ENCODE peak calls at places on chromosomes 7 and 10, in ten cellular contexts. One of them, this sample, is unnamed.

GRCh38 chr7:2450198-2451107 is 25.7 kb downstream of the GRIFIN start:
- DNase-seq in DMS153: no peak
- DNase-seq in fibroblast of pulmonary artery: no peak
- DNase-seq in AG08396: no peak
- DNase-seq in non-pigmented ciliary epithelial cell: no peak
- DNase-seq in AG04449: no peak
- DNase-seq in EL: no peak
- DNase-seq in HCEC 1CT: no peak
- DNase-seq in KBM-7: no peak
- DNase-seq in AG20443: peak; percentile 4
- DNase-seq in this sample: no peak

GRCh38 chr7:156950381-156950858 is 908 bp downstream of the NOM1 start:
- DNase-seq in DMS153: no peak
- DNase-seq in fibroblast of pulmonary artery: peak; percentile 10
- DNase-seq in AG08396: no peak
- DNase-seq in non-pigmented ciliary epithelial cell: no peak
- DNase-seq in AG04449: no peak
- DNase-seq in EL: peak; percentile 26
- DNase-seq in HCEC 1CT: peak; percentile 7
- DNase-seq in KBM-7: peak; percentile 50
- DNase-seq in AG20443: no peak
- DNase-seq in this sample: no peak

GRCh38 chr10:34612446-34612845 is 202.7 kb downstream of the PARD3 start:
- DNase-seq in DMS153: no peak
- DNase-seq in fibroblast of pulmonary artery: peak; percentile 42
- DNase-seq in AG08396: no peak
- DNase-seq in non-pigmented ciliary epithelial cell: no peak
- DNase-seq in AG04449: no peak
- DNase-seq in EL: peak; percentile 58
- DNase-seq in HCEC 1CT: no peak
- DNase-seq in KBM-7: no peak
- DNase-seq in AG20443: no peak
- DNase-seq in this sample: no peak

GRCh38 chr7:135773451-135773850 is 24.8 kb upstream of the FAM180A start:
- DNase-seq in DMS153: peak; percentile 74
- DNase-seq in fibroblast of pulmonary artery: no peak
- DNase-seq in AG08396: no peak
- DNase-seq in non-pigmented ciliary epithelial cell: no peak
- DNase-seq in AG04449: no peak
- DNase-seq in EL: no peak
- DNase-seq in HCEC 1CT: no peak
- DNase-seq in KBM-7: no peak
- DNase-seq in AG20443: no peak
- DNase-seq in this sample: peak; percentile 32

GRCh38 chr7:94400643-94401042 is 5.9 kb downstream of the COL1A2 start:
- DNase-seq in DMS153: no peak
- DNase-seq in fibroblast of pulmonary artery: peak; percentile 13
- DNase-seq in AG08396: no peak
- DNase-seq in non-pigmented ciliary epithelial cell: no peak
- DNase-seq in AG04449: no peak
- DNase-seq in EL: peak; percentile 51
- DNase-seq in HCEC 1CT: no peak
- DNase-seq in KBM-7: no peak
- DNase-seq in AG20443: no peak
- DNase-seq in this sample: no peak

GRCh38 chr7:116429986-116430619 is 69.4 kb upstream of the CAV2 start:
- DNase-seq in DMS153: no peak
- DNase-seq in fibroblast of pulmonary artery: no peak
- DNase-seq in AG08396: no peak
- DNase-seq in non-pigmented ciliary epithelial cell: no peak
- DNase-seq in AG04449: no peak
- DNase-seq in EL: no peak
- DNase-seq in HCEC 1CT: no peak
- DNase-seq in KBM-7: no peak
- DNase-seq in AG20443: no peak
- DNase-seq in this sample: no peak

GRCh38 chr7:91945476-91945875 is 4.8 kb downstream of the AKAP9 start:
- DNase-seq in DMS153: no peak
- DNase-seq in fibroblast of pulmonary artery: peak; percentile 87
- DNase-seq in AG08396: peak; percentile 53
- DNase-seq in non-pigmented ciliary epithelial cell: peak; percentile 55
- DNase-seq in AG04449: peak; percentile 24
- DNase-seq in EL: peak; percentile 61
- DNase-seq in HCEC 1CT: peak; percentile 84
- DNase-seq in KBM-7: no peak
- DNase-seq in AG20443: peak; percentile 65
- DNase-seq in this sample: peak; percentile 50

GRCh38 chr10:133133471-133134231 is 26.4 kb upstream of the KNDC1 start:
- DNase-seq in DMS153: no peak
- DNase-seq in fibroblast of pulmonary artery: no peak
- DNase-seq in AG08396: no peak
- DNase-seq in non-pigmented ciliary epithelial cell: no peak
- DNase-seq in AG04449: no peak
- DNase-seq in EL: no peak
- DNase-seq in HCEC 1CT: no peak
- DNase-seq in KBM-7: no peak
- DNase-seq in AG20443: no peak
- DNase-seq in this sample: no peak

GRCh38 chr10:72257051-72257892 is 16.5 kb upstream of the DDIT4 start:
- DNase-seq in DMS153: no peak
- DNase-seq in fibroblast of pulmonary artery: peak; percentile 41
- DNase-seq in AG08396: no peak
- DNase-seq in non-pigmented ciliary epithelial cell: no peak
- DNase-seq in AG04449: no peak
- DNase-seq in EL: no peak
- DNase-seq in HCEC 1CT: no peak
- DNase-seq in KBM-7: peak; percentile 92
- DNase-seq in AG20443: no peak
- DNase-seq in this sample: no peak

GRCh38 chr7:36600869-36601530 is 123.3 kb downstream of the AOAH start:
- DNase-seq in DMS153: peak; percentile 50
- DNase-seq in fibroblast of pulmonary artery: peak; percentile 43
- DNase-seq in AG08396: no peak
- DNase-seq in non-pigmented ciliary epithelial cell: peak; percentile 40
- DNase-seq in AG04449: peak; percentile 4
- DNase-seq in EL: peak; percentile 65
- DNase-seq in HCEC 1CT: peak; percentile 51
- DNase-seq in KBM-7: no peak
- DNase-seq in AG20443: no peak
- DNase-seq in this sample: peak; percentile 56

GRCh38 chr7:131476740-131477139 is 79.7 kb downstream of the PODXL start:
- DNase-seq in DMS153: no peak
- DNase-seq in fibroblast of pulmonary artery: no peak
- DNase-seq in AG08396: no peak
- DNase-seq in non-pigmented ciliary epithelial cell: no peak
- DNase-seq in AG04449: no peak
- DNase-seq in EL: no peak
- DNase-seq in HCEC 1CT: no peak
- DNase-seq in KBM-7: no peak
- DNase-seq in AG20443: no peak
- DNase-seq in this sample: no peak

GRCh38 chr10:69815099-69815498 is 13.4 kb downstream of the COL13A1 start:
- DNase-seq in DMS153: no peak
- DNase-seq in fibroblast of pulmonary artery: no peak
- DNase-seq in AG08396: no peak
- DNase-seq in non-pigmented ciliary epithelial cell: no peak
- DNase-seq in AG04449: no peak
- DNase-seq in EL: no peak
- DNase-seq in HCEC 1CT: no peak
- DNase-seq in KBM-7: no peak
- DNase-seq in AG20443: no peak
- DNase-seq in this sample: no peak

GRCh38 chr7:121510302-121510701 is 114.2 kb upstream of the FAM3C start:
- DNase-seq in DMS153: no peak
- DNase-seq in fibroblast of pulmonary artery: no peak
- DNase-seq in AG08396: no peak
- DNase-seq in non-pigmented ciliary epithelial cell: no peak
- DNase-seq in AG04449: no peak
- DNase-seq in EL: no peak
- DNase-seq in HCEC 1CT: no peak
- DNase-seq in KBM-7: peak; percentile 27
- DNase-seq in AG20443: no peak
- DNase-seq in this sample: peak; percentile 70

GRCh38 chr7:154430640-154431039 is 378.4 kb downstream of the DPP6 start:
- DNase-seq in DMS153: no peak
- DNase-seq in fibroblast of pulmonary artery: no peak
- DNase-seq in AG08396: no peak
- DNase-seq in non-pigmented ciliary epithelial cell: no peak
- DNase-seq in AG04449: no peak
- DNase-seq in EL: no peak
- DNase-seq in HCEC 1CT: no peak
- DNase-seq in KBM-7: no peak
- DNase-seq in AG20443: no peak
- DNase-seq in this sample: no peak

GRCh38 chr7:135801045-135801693 is 52.6 kb upstream of the FAM180A start:
- DNase-seq in DMS153: peak; percentile 42
- DNase-seq in fibroblast of pulmonary artery: peak; percentile 82
- DNase-seq in AG08396: peak; percentile 64
- DNase-seq in non-pigmented ciliary epithelial cell: peak; percentile 30
- DNase-seq in AG04449: peak; percentile 5
- DNase-seq in EL: peak; percentile 57
- DNase-seq in HCEC 1CT: peak; percentile 68
- DNase-seq in KBM-7: peak; percentile 75
- DNase-seq in AG20443: peak; percentile 82
- DNase-seq in this sample: peak; percentile 83

GRCh38 chr10:5560142-5560843 is 35.5 kb downstream of the CALML3 start:
- DNase-seq in DMS153: no peak
- DNase-seq in fibroblast of pulmonary artery: no peak
- DNase-seq in AG08396: no peak
- DNase-seq in non-pigmented ciliary epithelial cell: no peak
- DNase-seq in AG04449: no peak
- DNase-seq in EL: no peak
- DNase-seq in HCEC 1CT: no peak
- DNase-seq in KBM-7: no peak
- DNase-seq in AG20443: no peak
- DNase-seq in this sample: no peak

GRCh38 chr10:62870866-62871265 is 54.7 kb upstream of the EGR2 start:
- DNase-seq in DMS153: no peak
- DNase-seq in fibroblast of pulmonary artery: no peak
- DNase-seq in AG08396: no peak
- DNase-seq in non-pigmented ciliary epithelial cell: no peak
- DNase-seq in AG04449: no peak
- DNase-seq in EL: no peak
- DNase-seq in HCEC 1CT: no peak
- DNase-seq in KBM-7: no peak
- DNase-seq in AG20443: no peak
- DNase-seq in this sample: no peak

GRCh38 chr10:132460071-132460470 is 63.1 kb downstream of the PWWP2B start:
- DNase-seq in DMS153: no peak
- DNase-seq in fibroblast of pulmonary artery: no peak
- DNase-seq in AG08396: no peak
- DNase-seq in non-pigmented ciliary epithelial cell: no peak
- DNase-seq in AG04449: no peak
- DNase-seq in EL: no peak
- DNase-seq in HCEC 1CT: no peak
- DNase-seq in KBM-7: no peak
- DNase-seq in AG20443: no peak
- DNase-seq in this sample: no peak

GRCh38 chr10:43217563-43218205 is 49.2 kb downstream of the RASGEF1A start:
- DNase-seq in DMS153: no peak
- DNase-seq in fibroblast of pulmonary artery: no peak
- DNase-seq in AG08396: no peak
- DNase-seq in non-pigmented ciliary epithelial cell: no peak
- DNase-seq in AG04449: no peak
- DNase-seq in EL: no peak
- DNase-seq in HCEC 1CT: no peak
- DNase-seq in KBM-7: no peak
- DNase-seq in AG20443: no peak
- DNase-seq in this sample: no peak

GRCh38 chr10:12873172-12873571 is 128.3 kb downstream of the CCDC3 start:
- DNase-seq in DMS153: no peak
- DNase-seq in fibroblast of pulmonary artery: no peak
- DNase-seq in AG08396: no peak
- DNase-seq in non-pigmented ciliary epithelial cell: no peak
- DNase-seq in AG04449: no peak
- DNase-seq in EL: no peak
- DNase-seq in HCEC 1CT: no peak
- DNase-seq in KBM-7: no peak
- DNase-seq in AG20443: no peak
- DNase-seq in this sample: no peak

GRCh38 chr10:89759531-89759930 is 58.1 kb downstream of the KIF20B start:
- DNase-seq in DMS153: no peak
- DNase-seq in fibroblast of pulmonary artery: no peak
- DNase-seq in AG08396: no peak
- DNase-seq in non-pigmented ciliary epithelial cell: no peak
- DNase-seq in AG04449: no peak
- DNase-seq in EL: no peak
- DNase-seq in HCEC 1CT: no peak
- DNase-seq in KBM-7: no peak
- DNase-seq in AG20443: no peak
- DNase-seq in this sample: no peak

GRCh38 chr7:107119376-107120100 is 49.3 kb upstream of the HBP1 start:
- DNase-seq in DMS153: no peak
- DNase-seq in fibroblast of pulmonary artery: no peak
- DNase-seq in AG08396: no peak
- DNase-seq in non-pigmented ciliary epithelial cell: no peak
- DNase-seq in AG04449: no peak
- DNase-seq in EL: no peak
- DNase-seq in HCEC 1CT: no peak
- DNase-seq in KBM-7: no peak
- DNase-seq in AG20443: no peak
- DNase-seq in this sample: no peak

GRCh38 chr10:95469676-95470075 is 91.5 kb downstream of the SORBS1 start:
- DNase-seq in DMS153: no peak
- DNase-seq in fibroblast of pulmonary artery: no peak
- DNase-seq in AG08396: no peak
- DNase-seq in non-pigmented ciliary epithelial cell: no peak
- DNase-seq in AG04449: no peak
- DNase-seq in EL: no peak
- DNase-seq in HCEC 1CT: no peak
- DNase-seq in KBM-7: no peak
- DNase-seq in AG20443: no peak
- DNase-seq in this sample: no peak

GRCh38 chr7:122858310-122858709 is 27.9 kb downstream of the CADPS2 start:
- DNase-seq in DMS153: peak; percentile 43
- DNase-seq in fibroblast of pulmonary artery: no peak
- DNase-seq in AG08396: no peak
- DNase-seq in non-pigmented ciliary epithelial cell: no peak
- DNase-seq in AG04449: no peak
- DNase-seq in EL: no peak
- DNase-seq in HCEC 1CT: no peak
- DNase-seq in KBM-7: no peak
- DNase-seq in AG20443: no peak
- DNase-seq in this sample: no peak